ENCODE peak calls at places on chromosomes 2 and 18, in five cellular contexts. S, O, G, M and L are unnamed samples.

GRCh38 chr18:41751161-41751560 is 203.9 kb upstream of the PIK3C3 start:
- DNase-seq in S (no peak), O (no peak), G (no peak), M (no peak), L (no peak)

GRCh38 chr18:79626905-79627749 is 52.5 kb upstream of the CTDP1 start:
- DNase-seq in S (no peak), O (no peak), G (no peak), M (no peak), L (no peak)

GRCh38 chr2:18599509-18600254 is 10.3 kb upstream of the NT5C1B start:
- DNase-seq in S (no peak), O (no peak), G (no peak), M (no peak), L (no peak)

GRCh38 chr2:16008331-16008850 is 68.0 kb downstream of the MYCN start:
- DNase-seq in S (no peak), O (no peak), G (no peak), M (no peak), L (no peak)

GRCh38 chr18:23179416-23179815 is 44.1 kb downstream of the CABLES1 start:
- DNase-seq in S (no peak), O (no peak), G (no peak), M (no peak), L (no peak)

GRCh38 chr2:11588228-11589110 is 54.6 kb downstream of the GREB1 start:
- DNase-seq in S (no peak), O (no peak), G (peak; percentile 64), M (no peak), L (no peak)

GRCh38 chr2:26720322-26721166 is 28.0 kb downstream of the KCNK3 start:
- DNase-seq in S (no peak), O (peak; percentile 66), G (peak; percentile 97), M (no peak), L (no peak)

GRCh38 chr2:150042844-150043503 is 444.5 kb downstream of the RND3 start:
- DNase-seq in S (no peak), O (no peak), G (no peak), M (no peak), L (no peak)

GRCh38 chr2:107412209-107412904 is 414.3 kb upstream of the RGPD4 start:
- DNase-seq in S (no peak), O (peak; percentile 5), G (no peak), M (no peak), L (no peak)

GRCh38 chr2:50347355-50348044 is 684.4 kb downstream of the NRXN1 start:
- DNase-seq in S (peak; percentile 76), O (no peak), G (no peak), M (no peak), L (no peak)

GRCh38 chr2:240685771-240686371 is 3.2 kb upstream of the AQP12B start:
- DNase-seq in S (peak; percentile 53), O (no peak), G (no peak), M (peak; percentile 66), L (no peak)

GRCh38 chr2:80499095-80499494 is 194.5 kb upstream of the LRRTM1 start:
- DNase-seq in S (no peak), O (no peak), G (no peak), M (no peak), L (no peak)

GRCh38 chr2:43790118-43790517 is 16.3 kb downstream of the DYNC2LI1 start:
- DNase-seq in S (no peak), O (no peak), G (no peak), M (no peak), L (no peak)